ENCODE peak calls at places on chromosomes 5 and 9, in nine cellular contexts. A is kidney epithelial cell, L is uterus, H is sigmoid colon, P is body of pancreas, Z is upper lobe of left lung, X is PC-3, E is mesendoderm, C is GM23338. R is an unnamed sample. For H3K27me3, the result is how much of the 10 kb centered on the place peaks cover.

GRCh38 chr5:67648201-67648671 is 451.6 kb upstream of the CD180 start:
- DNase-seq in A (no peak), L (peak), H (peak), P (peak), Z (no peak), X (no peak), E (no peak), C (no peak), R (no peak)

GRCh38 chr9:75152416-75152815 is 64.1 kb downstream of the OSTF1 start:
- DNase-seq in A (no peak), L (no peak), H (no peak), P (no peak), Z (no peak), X (no peak), E (no peak), C (no peak), R (no peak)

GRCh38 chr9:20599195-20599594 is 23.1 kb downstream of the MLLT3 start:
- DNase-seq in A (no peak), L (no peak), H (no peak), P (no peak), Z (no peak), X (no peak), E (no peak), C (no peak), R (no peak)

GRCh38 chr5:131538177-131538593 is 96.8 kb downstream of the RAPGEF6 start:
- DNase-seq in A (peak), L (no peak), H (no peak), P (no peak), Z (no peak), X (peak), E (no peak), C (no peak), R (no peak)

GRCh38 chr5:135246605-135246922 is 152.5 kb downstream of the MACROH2A1 start:
- DNase-seq in A (no peak), L (no peak), H (peak), P (no peak), Z (no peak), X (no peak), E (no peak), C (no peak), R (no peak)

GRCh38 chr5:26024774-26025173 is 1013.6 kb downstream of the CDH9 start:
- DNase-seq in A (no peak), L (no peak), H (no peak), P (no peak), Z (no peak), X (peak), E (peak), C (peak), R (peak)

GRCh38 chr9:104412238-104412637 is 91.8 kb upstream of the OR13F1 start:
- DNase-seq in A (no peak), L (no peak), H (no peak), P (no peak), Z (no peak), X (peak), E (peak), C (peak), R (no peak)

GRCh38 chr5:107381189-107381856 is 289.4 kb downstream of the EFNA5 start:
- DNase-seq in A (no peak), L (no peak), H (no peak), P (no peak), Z (peak), X (peak), E (no peak), C (no peak), R (no peak)

GRCh38 chr5:97427235-97427634 is 244.2 kb upstream of the RIOK2 start:
- DNase-seq in A (no peak), L (no peak), H (no peak), P (no peak), Z (no peak), X (no peak), E (peak), C (peak), R (no peak)

GRCh38 chr9:14004110-14004509 is 309.8 kb downstream of the NFIB start:
- DNase-seq in A (no peak), L (no peak), H (no peak), P (no peak), Z (no peak), X (no peak), E (no peak), C (no peak), R (no peak)

GRCh38 chr5:89313804-89314588 is 431.0 kb upstream of the MEF2C start:
- DNase-seq in A (peak), L (no peak), H (no peak), P (no peak), Z (no peak), X (peak), E (peak), C (no peak), R (no peak)

GRCh38 chr5:128774605-128775004 is 190.7 kb upstream of the SLC27A6 start:
- DNase-seq in A (no peak), L (no peak), H (no peak), P (no peak), Z (no peak), X (no peak), E (no peak), C (no peak), R (no peak)

GRCh38 chr5:95283761-95284511 is 958 bp downstream of the MCTP1 start:
- DNase-seq in A (no peak), L (no peak), H (no peak), P (peak), Z (peak), X (peak), E (peak), C (peak), R (peak)

GRCh38 chr5:55101556-55102276 is 730 bp upstream of the GZMA start:
- DNase-seq in A (no peak), L (no peak), H (no peak), P (no peak), Z (no peak), X (no peak), E (no peak), C (no peak), R (no peak)

GRCh38 chr5:127758884-127759283 is 55.7 kb downstream of the CCDC192 start:
- DNase-seq in A (no peak), L (no peak), H (no peak), P (no peak), Z (no peak), X (no peak), E (peak), C (no peak), R (no peak)

GRCh38 chr9:124078641-124079040 is 67.1 kb downstream of the LHX2 start:
- DNase-seq in A (no peak), L (no peak), H (no peak), P (no peak), Z (no peak), X (peak), E (peak), C (no peak), R (no peak)

GRCh38 chr5:169831331-169831730 is 149.0 kb downstream of the INSYN2B start:
- DNase-seq in A (no peak), L (no peak), H (no peak), P (no peak), Z (no peak), X (no peak), E (no peak), C (no peak), R (no peak)

GRCh38 chr5:98742395-98743073 is 30.9 kb upstream of the RGMB start:
- DNase-seq in A (no peak), L (no peak), H (no peak), P (no peak), Z (no peak), X (no peak), E (peak), C (peak), R (no peak)

GRCh38 chr5:28580616-28581015 is 1542.2 kb upstream of the CDH9 start:
- DNase-seq in A (no peak), L (no peak), H (no peak), P (no peak), Z (no peak), X (peak), E (no peak), C (no peak), R (no peak)

GRCh38 chr5:89930591-89931383 is 478.8 kb downstream of the CETN3 start:
- DNase-seq in A (peak), L (no peak), H (no peak), P (no peak), Z (no peak), X (peak), E (peak), C (no peak), R (no peak)

GRCh38 chr5:108472237-108472636 is 90.3 kb upstream of the FBXL17 start:
- DNase-seq in A (no peak), L (no peak), H (no peak), P (no peak), Z (no peak), X (no peak), E (peak), C (no peak), R (no peak)

GRCh38 chr9:89505795-89506385 is 8.0 kb upstream of the SEMA4D start:
- DNase-seq in A (peak), L (no peak), H (no peak), P (peak), Z (no peak), X (no peak), E (no peak), C (no peak), R (no peak)

GRCh38 chr5:33857037-33857436 is 34.8 kb downstream of the ADAMTS12 start:
- DNase-seq in A (no peak), L (no peak), H (no peak), P (no peak), Z (no peak), X (no peak), E (no peak), C (no peak), R (no peak)

GRCh38 chr5:132100672-132101261 is 27.2 kb downstream of the CSF2 start:
- DNase-seq in A (peak), L (no peak), H (no peak), P (no peak), Z (no peak), X (no peak), E (no peak), C (no peak), R (no peak)

GRCh38 chr5:113722979-113723378 is 209.5 kb downstream of the YTHDC2 start:
- DNase-seq in A (no peak), L (peak), H (no peak), P (no peak), Z (no peak), X (no peak), E (no peak), C (no peak), R (no peak)

GRCh38 chr9:74729129-74729710 is 158.5 kb downstream of the TRPM6 start:
- DNase-seq in A (no peak), L (no peak), H (no peak), P (no peak), Z (no peak), X (no peak), E (no peak), C (no peak), R (no peak)

GRCh38 chr9:92740446-92740961 is 24.1 kb downstream of the BICD2 start:
- DNase-seq in A (no peak), L (no peak), H (no peak), P (no peak), Z (no peak), X (no peak), E (no peak), C (no peak), R (no peak)

GRCh38 chr5:80958611-80959010 is 1.6 kb upstream of the RASGRF2 start:
- DNase-seq in A (no peak), L (no peak), H (no peak), P (no peak), Z (no peak), X (peak), E (no peak), C (no peak), R (no peak)

GRCh38 chr5:139709587-139710369 is 61.6 kb downstream of the CXXC5 start:
- DNase-seq in A (no peak), L (no peak), H (no peak), P (no peak), Z (peak), X (no peak), E (peak), C (peak), R (peak)

GRCh38 chr9:123763910-123764588 is 165.9 kb downstream of the DENND1A start:
- DNase-seq in A (peak), L (no peak), H (no peak), P (no peak), Z (no peak), X (no peak), E (no peak), C (no peak), R (no peak)

DNA sequence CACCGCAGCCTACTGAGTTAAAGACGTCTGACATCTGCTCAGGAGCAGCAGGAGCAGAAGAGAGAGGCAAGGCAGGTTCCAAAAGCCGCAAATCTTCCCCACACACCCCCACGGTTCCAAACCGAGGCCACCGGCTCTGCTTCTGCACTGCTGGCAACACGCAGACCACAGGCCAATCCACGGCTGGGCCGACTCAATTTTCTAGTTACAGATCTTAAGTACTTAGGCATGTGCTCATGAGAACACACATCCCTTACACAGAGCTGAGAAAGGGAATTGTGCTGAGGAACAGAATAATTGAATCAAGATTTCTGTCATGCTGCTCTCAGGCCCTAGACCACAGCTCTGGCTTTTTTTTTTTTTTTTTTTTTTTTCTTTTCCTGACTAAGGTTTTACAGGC is 32.6 kb downstream of the PAX5 start:
- DNase-seq in A (no peak), L (no peak), H (no peak), P (no peak), Z (peak), X (no peak), E (no peak), C (no peak), R (no peak)
- H3K27me3 ChIP-seq in A (half or more), L (under half), H (half or more), P (under half), Z (under half), X (under half), E (under half), C (half or more), R (under half)

GRCh38 chr9:96217756-96218693 is 84.0 kb downstream of the HSD17B3 start:
- DNase-seq in A (no peak), L (peak), H (peak), P (peak), Z (peak), X (peak), E (peak), C (peak), R (peak)

GRCh38 chr9:96218821-96219614 is 83.0 kb downstream of the HSD17B3 start:
- DNase-seq in A (no peak), L (no peak), H (peak), P (peak), Z (peak), X (no peak), E (no peak), C (peak), R (peak)

GRCh38 chr9:96222132-96222531 is 79.8 kb downstream of the HSD17B3 start:
- DNase-seq in A (no peak), L (no peak), H (peak), P (no peak), Z (no peak), X (peak), E (peak), C (peak), R (peak)

GRCh38 chr9:96217358-96217755 is 84.6 kb downstream of the HSD17B3 start:
- DNase-seq in A (no peak), L (no peak), H (peak), P (peak), Z (peak), X (no peak), E (peak), C (no peak), R (peak)

GRCh38 chr9:96219615-96220257 is 82.2 kb downstream of the HSD17B3 start:
- DNase-seq in A (no peak), L (peak), H (peak), P (peak), Z (peak), X (no peak), E (peak), C (peak), R (peak)
- H3K4me3 ChIP-seq in A (peak), L (no peak), H (no peak), P (no peak), Z (no peak), X (no peak), E (no peak), C (peak), R (no peak)

GRCh38 chr5:1007681-1008450 is 736 bp upstream of the NKD2 start:
- DNase-seq in A (no peak), L (peak), H (peak), P (peak), Z (peak), X (no peak), E (no peak), C (no peak), R (no peak)
- H3K27me3 ChIP-seq in A (half or more), L (under half), H (under half), P (under half), Z (under half), X (under half), E (under half), C (half or more), R (half or more)

GRCh38 chr5:150757087-150757649 is 1.6 kb downstream of the DCTN4 start:
- DNase-seq in A (no peak), L (no peak), H (no peak), P (no peak), Z (no peak), X (no peak), E (no peak), C (no peak), R (no peak)
- H3K4me3 ChIP-seq in A (peak), L (no peak), H (no peak), P (no peak), Z (no peak), X (peak), E (no peak), C (peak), R (no peak)

GRCh38 chr9:120911295-120911843 is 15.2 kb downstream of the TRAF1 start:
- DNase-seq in A (no peak), L (no peak), H (no peak), P (no peak), Z (no peak), X (no peak), E (no peak), C (peak), R (peak)
- H3K27me3 ChIP-seq in A (under half), L (under half), H (under half), P (under half), Z (under half), X (under half), E (under half), C (under half), R (under half)

GRCh38 chr9:130785053-130785452 is 50.0 kb upstream of the ABL1 start:
- DNase-seq in A (no peak), L (no peak), H (no peak), P (no peak), Z (no peak), X (no peak), E (no peak), C (no peak), R (no peak)

GRCh38 chr9:130782883-130783537 is 52.0 kb upstream of the ABL1 start:
- DNase-seq in A (no peak), L (no peak), H (no peak), P (no peak), Z (no peak), X (no peak), E (no peak), C (no peak), R (no peak)

GRCh38 chr9:130779153-130779855 is 55.8 kb upstream of the ABL1 start:
- DNase-seq in A (no peak), L (peak), H (peak), P (no peak), Z (no peak), X (no peak), E (no peak), C (no peak), R (no peak)

GRCh38 chr9:130780865-130781504 is 54.1 kb upstream of the ABL1 start:
- DNase-seq in A (no peak), L (peak), H (peak), P (no peak), Z (no peak), X (no peak), E (no peak), C (no peak), R (no peak)

DNA sequence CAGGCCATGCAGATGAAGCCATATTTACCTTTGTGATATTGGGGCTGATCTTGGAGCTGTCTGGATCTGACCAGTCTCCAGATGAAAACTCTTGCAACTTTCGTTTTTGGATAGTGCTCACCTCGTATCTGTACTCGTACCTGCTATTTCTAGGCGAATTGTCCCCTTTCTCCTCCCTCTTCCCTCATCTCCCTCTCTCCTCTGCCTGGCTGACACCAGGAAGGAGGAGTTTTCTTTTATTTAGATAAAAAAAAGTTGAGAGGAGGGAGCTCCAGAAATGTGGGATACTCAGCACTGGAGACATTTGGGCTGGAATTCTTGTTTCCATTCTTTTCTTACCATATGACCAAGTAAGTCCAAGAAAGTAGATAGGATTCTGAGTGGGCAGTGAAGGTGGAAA is 54.6 kb upstream of the ABL1 start:
- DNase-seq in A (no peak), L (no peak), H (no peak), P (no peak), Z (no peak), X (no peak), E (no peak), C (no peak), R (no peak)
- H3K4me3 ChIP-seq in A (no peak), L (peak), H (peak), P (no peak), Z (no peak), X (no peak), E (no peak), C (no peak), R (no peak)

GRCh38 chr9:130935660-130936271 is 3.3 kb downstream of the FIBCD1 start:
- DNase-seq in A (no peak), L (no peak), H (no peak), P (no peak), Z (no peak), X (no peak), E (no peak), C (no peak), R (no peak)

GRCh38 chr9:130933114-130934046 is 5.7 kb downstream of the FIBCD1 start:
- DNase-seq in A (no peak), L (no peak), H (no peak), P (no peak), Z (no peak), X (peak), E (no peak), C (peak), R (peak)

GRCh38 chr9:130936285-130937117 is 2.5 kb downstream of the FIBCD1 start:
- DNase-seq in A (no peak), L (no peak), H (no peak), P (no peak), Z (no peak), X (peak), E (peak), C (peak), R (peak)

GRCh38 chr9:130934246-130934645 is 4.8 kb downstream of the FIBCD1 start:
- DNase-seq in A (no peak), L (no peak), H (no peak), P (no peak), Z (no peak), X (no peak), E (no peak), C (no peak), R (no peak)

DNA sequence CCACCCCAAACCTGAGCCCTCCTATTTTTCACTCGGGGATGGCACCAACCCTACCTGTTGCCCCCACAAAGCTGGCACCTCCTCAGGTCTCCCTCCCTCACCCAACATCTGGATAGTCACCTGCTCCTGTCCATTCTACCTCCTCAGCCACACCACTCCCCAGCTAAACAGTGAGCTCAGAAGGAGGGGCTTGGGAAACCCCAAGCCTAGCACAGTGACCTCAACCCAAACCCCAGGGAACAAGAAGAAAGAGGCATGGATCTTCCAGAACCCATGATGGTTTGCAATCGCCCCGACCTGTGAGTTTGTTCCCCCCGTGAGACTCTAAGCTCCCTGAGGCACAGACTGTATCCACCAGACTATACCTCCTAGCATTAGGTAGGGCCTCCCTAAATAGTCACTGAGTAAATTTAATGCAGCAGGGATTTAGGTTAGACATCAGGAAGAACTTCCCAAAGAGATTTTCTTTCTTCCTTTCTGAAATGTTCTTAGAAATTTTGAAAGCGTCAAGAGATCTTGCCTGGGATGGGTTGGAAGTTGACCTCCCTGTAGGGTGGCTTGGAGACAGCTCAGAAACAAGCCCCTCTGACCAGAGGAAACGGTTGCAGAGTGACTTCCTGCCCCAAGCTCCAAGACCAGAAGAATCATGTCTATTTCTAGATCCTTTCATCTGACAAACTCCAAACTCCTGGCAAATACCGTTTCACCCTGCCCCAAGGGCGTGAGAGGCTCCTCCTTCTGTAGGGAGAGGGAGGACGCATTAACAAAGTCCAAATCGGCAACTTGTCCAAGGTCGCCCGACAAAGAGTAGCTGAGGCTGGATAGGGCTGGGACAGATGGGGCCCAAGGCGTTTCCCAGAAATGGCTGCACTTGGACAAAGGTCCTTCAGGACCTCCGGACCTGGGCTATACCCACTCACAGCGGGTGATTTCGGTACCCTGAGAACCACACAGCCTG is 4.1 kb downstream of the FIBCD1 start:
- DNase-seq in A (no peak), L (no peak), H (no peak), P (no peak), Z (no peak), X (no peak), E (no peak), C (no peak), R (no peak)
- H3K27me3 ChIP-seq in A (under half), L (under half), H (half or more), P (under half), Z (under half), X (under half), E (under half), C (under half), R (under half)

R was measured in H7.